ENCODE peak calls at places on chromosome 14, in seven cellular contexts. K, M, A, U, C, Y and J are unnamed samples.

GRCh38 chr14:22428681-22429315 is 160.2 kb downstream of the DAD1 start:
- DNase-seq in K (no peak), M (peak), A (no peak), U (no peak), C (no peak), Y (peak), J (no peak)

GRCh38 chr14:81940636-81941035 is 407.0 kb upstream of the SEL1L start:
- DNase-seq in K (no peak), M (no peak), A (no peak), U (no peak), C (no peak), Y (no peak), J (no peak)

GRCh38 chr14:61125314-61126082 is 144.5 kb downstream of the SLC38A6 start:
- DNase-seq in K (no peak), M (no peak), A (no peak), U (no peak), C (no peak), Y (no peak), J (no peak)

GRCh38 chr14:21049263-21049662 is 7.1 kb downstream of the RNASE7 start:
- DNase-seq in K (no peak), M (peak), A (no peak), U (no peak), C (no peak), Y (peak), J (no peak)

GRCh38 chr14:86091811-86092210 is 561.9 kb downstream of the FLRT2 start:
- DNase-seq in K (no peak), M (no peak), A (no peak), U (no peak), C (no peak), Y (no peak), J (no peak)

GRCh38 chr14:74019408-74019714 is 212 bp downstream of the BBOF1 start:
- DNase-seq in K (no peak), M (no peak), A (no peak), U (no peak), C (no peak), Y (no peak), J (no peak)

GRCh38 chr14:74425525-74426201 is 347 bp downstream of the SYNDIG1L start:
- DNase-seq in K (peak), M (no peak), A (peak), U (peak), C (peak), Y (peak), J (peak)

GRCh38 chr14:104001003-104001402 is 58.7 kb upstream of the RD3L start:
- DNase-seq in K (peak), M (no peak), A (no peak), U (peak), C (peak), Y (no peak), J (no peak)

GRCh38 chr14:39228509-39229221 is 5.0 kb upstream of the MIA2 start:
- DNase-seq in K (no peak), M (no peak), A (no peak), U (no peak), C (no peak), Y (no peak), J (no peak)

GRCh38 chr14:98957211-98958047 is 314.6 kb downstream of the BCL11B start:
- DNase-seq in K (no peak), M (peak), A (no peak), U (no peak), C (no peak), Y (no peak), J (no peak)

GRCh38 chr14:91858536-91859275 is 8.6 kb downstream of the TC2N start:
- DNase-seq in K (peak), M (peak), A (peak), U (no peak), C (no peak), Y (peak), J (peak)

GRCh38 chr14:47674546-47675238 is 713 bp downstream of the MDGA2 start:
- DNase-seq in K (peak), M (no peak), A (peak), U (peak), C (peak), Y (no peak), J (no peak)

GRCh38 chr14:73764881-73765280 is 50.7 kb upstream of the PNMA1 start:
- DNase-seq in K (peak), M (no peak), A (no peak), U (no peak), C (no peak), Y (peak), J (no peak)

GRCh38 chr14:90599748-90600507 is 203.1 kb downstream of the CALM1 start:
- DNase-seq in K (no peak), M (peak), A (no peak), U (no peak), C (no peak), Y (peak), J (no peak)

GRCh38 chr14:71780075-71780474 is 152.2 kb upstream of the RGS6 start:
- DNase-seq in K (no peak), M (no peak), A (no peak), U (peak), C (no peak), Y (no peak), J (no peak)

GRCh38 chr14:52356025-52356424 is 41.9 kb downstream of the PTGER2 start:
- DNase-seq in K (no peak), M (no peak), A (no peak), U (no peak), C (no peak), Y (no peak), J (no peak)

GRCh38 chr14:24079521-24080141 is 8.3 kb downstream of the CPNE6 start:
- DNase-seq in K (peak), M (no peak), A (no peak), U (no peak), C (peak), Y (no peak), J (no peak)

GRCh38 chr14:91554535-91555332 is 44.6 kb upstream of the PPP4R3A start:
- DNase-seq in K (peak), M (no peak), A (no peak), U (no peak), C (peak), Y (no peak), J (no peak)

GRCh38 chr14:90126260-90126659 is 64.5 kb downstream of the KCNK13 start:
- DNase-seq in K (no peak), M (no peak), A (no peak), U (no peak), C (no peak), Y (no peak), J (no peak)

GRCh38 chr14:103546651-103547454 is 15.6 kb downstream of the BAG5 start:
- DNase-seq in K (peak), M (no peak), A (peak), U (peak), C (peak), Y (peak), J (peak)

GRCh38 chr14:22400590-22401259 is 188.3 kb downstream of the DAD1 start:
- DNase-seq in K (no peak), M (no peak), A (no peak), U (no peak), C (no peak), Y (peak), J (no peak)

GRCh38 chr14:101200008-101200649 is 296.6 kb upstream of the RTL1 start:
- DNase-seq in K (no peak), M (no peak), A (no peak), U (no peak), C (no peak), Y (no peak), J (no peak)

GRCh38 chr14:33862261-33862802 is 88.5 kb downstream of the EGLN3 start:
- DNase-seq in K (no peak), M (no peak), A (no peak), U (no peak), C (no peak), Y (no peak), J (no peak)

GRCh38 chr14:20556500-20557211 is 4.2 kb downstream of the RNASE9 start:
- DNase-seq in K (no peak), M (no peak), A (no peak), U (no peak), C (no peak), Y (no peak), J (no peak)

GRCh38 chr14:93930296-93930988 is 3.3 kb downstream of the FAM181A start:
- DNase-seq in K (no peak), M (no peak), A (no peak), U (no peak), C (no peak), Y (no peak), J (no peak)